ENCODE peak calls at places on chromosome 9, in six cellular contexts. E is K562, L is sigmoid colon, Z is SK-N-SH, N is spleen, Q is breast epithelium. Y is an unnamed sample.
A peak's percentile ranks its signal among the peaks of the same experiment; 100 is the strongest.

GRCh38 chr9:78905387-78905786 is 608.5 kb downstream of the PSAT1 start:
- DNase-seq in E (no peak), N (no peak), Z (no peak), Q (no peak), L (no peak), Y (no peak)

GRCh38 chr9:116855881-116856662 is 169.0 kb downstream of the TRIM32 start:
- DNase-seq in E (no peak), N (no peak), L (no peak), Q (no peak), Z (no peak), Y (peak; percentile 77)

GRCh38 chr9:130143974-130144373 is 28.2 kb upstream of the NCS1 start:
- DNase-seq in Q (no peak), L (peak; percentile 79), E (no peak), Z (no peak), N (no peak), Y (no peak)

GRCh38 chr9:93591301-93591700 is 14.9 kb downstream of the PHF2 start:
- DNase-seq in Z (no peak), L (no peak), E (no peak), Q (no peak), N (no peak), Y (no peak)

GRCh38 chr9:136512651-136513066 is 29.8 kb upstream of the SEC16A start:
- DNase-seq in E (peak; percentile 76), Q (no peak), N (no peak), L (no peak), Z (peak; percentile 89), Y (no peak)

GRCh38 chr9:25677301-25678146 is 720 bp downstream of the TUSC1 start:
- DNase-seq in N (peak; percentile 89), L (peak; percentile 94), Z (peak; percentile 87), E (no peak), Q (peak; percentile 81), Y (peak; percentile 81)

GRCh38 chr9:124665391-124666058 is 105.6 kb downstream of the NR6A1 start:
- DNase-seq in Q (no peak), E (no peak), L (no peak), Z (no peak), N (no peak), Y (no peak)

GRCh38 chr9:121344062-121344696 is 25.9 kb downstream of the STOM start:
- DNase-seq in E (no peak), N (no peak), Z (no peak), Q (no peak), L (no peak), Y (no peak)

GRCh38 chr9:131423171-131423581 is 29.3 kb downstream of the PRRC2B start:
- DNase-seq in E (no peak), Q (peak; percentile 72), N (peak; percentile 64), Z (peak; percentile 84), L (peak; percentile 83), Y (peak; percentile 62)

GRCh38 chr9:35510745-35511428 is 21.0 kb downstream of the RUSC2 start:
- DNase-seq in Q (peak; percentile 73), Z (no peak), E (no peak), L (peak; percentile 94), N (no peak), Y (peak; percentile 32)

GRCh38 chr9:119827126-119827525 is 457.9 kb upstream of the BRINP1 start:
- DNase-seq in Z (no peak), Q (no peak), E (no peak), L (no peak), N (no peak), Y (no peak)

GRCh38 chr9:107049046-107049824 is 186.3 kb downstream of the ZNF462 start:
- DNase-seq in N (no peak), E (no peak), Q (no peak), L (no peak), Z (no peak), Y (no peak)

GRCh38 chr9:69395718-69396117 is 70.7 kb downstream of the ENTREP1 start:
- DNase-seq in L (no peak), Q (peak; percentile 91), Z (no peak), E (no peak), N (no peak), Y (no peak)

GRCh38 chr9:136714096-136714875 is 1.9 kb downstream of the DIPK1B start:
- DNase-seq in E (no peak), N (peak; percentile 86), L (no peak), Z (no peak), Q (no peak), Y (no peak)

GRCh38 chr9:93197670-93198069 is 13.7 kb downstream of the WNK2 start:
- DNase-seq in N (no peak), Q (no peak), E (no peak), Z (no peak), L (no peak), Y (no peak)

DNA sequence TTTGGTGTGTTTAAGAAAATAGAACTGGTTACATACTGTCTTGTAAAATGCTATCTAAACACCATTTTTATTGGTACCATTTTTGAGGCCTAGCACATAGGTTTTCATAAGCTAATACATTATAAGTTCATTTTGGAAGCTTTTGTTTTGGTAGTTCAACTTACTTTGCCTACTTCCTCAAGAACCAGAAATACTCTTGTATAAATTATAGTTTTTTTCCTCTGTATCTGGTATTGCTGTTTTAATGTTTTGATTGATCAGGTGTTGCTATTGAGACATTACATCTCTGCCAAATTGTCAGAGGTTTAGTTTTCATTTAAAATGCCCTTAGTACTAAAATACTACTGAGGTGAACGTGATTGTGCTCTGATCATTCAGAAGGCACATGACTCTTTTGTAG is 90.6 kb upstream of the GRHPR start:
- DNase-seq in Q (no peak), L (no peak), Z (no peak), E (no peak), N (no peak), Y (no peak)
- H3K4me1 ChIP-seq in Q (no peaks in the 10 kb centered on the region), L (no peaks in the 10 kb centered on the region), Z (peaks cover 13% of the 10 kb centered on the region), E (peaks cover 15% of the 10 kb centered on the region), N (no peaks in the 10 kb centered on the region), Y (no peaks in the 10 kb centered on the region)

DNA sequence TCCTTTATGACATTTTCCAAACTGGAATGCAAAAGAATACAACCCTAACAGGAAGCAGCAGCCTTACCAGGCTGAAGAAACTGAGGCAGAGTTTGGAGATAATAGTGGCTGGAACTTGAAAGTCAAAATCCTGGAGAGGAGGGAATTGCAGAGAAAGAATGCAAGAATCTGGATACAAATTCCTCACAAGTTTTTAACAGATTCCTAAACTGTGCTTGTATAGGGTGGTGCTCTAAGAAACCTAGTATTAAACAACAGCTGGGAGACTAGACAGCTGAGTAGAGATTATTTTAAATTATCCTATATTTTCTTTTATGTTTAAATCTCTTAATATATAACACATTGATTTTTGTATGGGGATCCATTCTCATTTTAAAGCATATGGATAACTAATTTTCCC is 30.7 kb downstream of the INVS start:
- DNase-seq in E (no peak), Q (no peak), L (no peak), N (no peak), Z (no peak), Y (no peak)
- H3K4me3 ChIP-seq in E (no peak overlapping the region), Q (no peak overlapping the region), L (no peak overlapping the region), N (no peak overlapping the region), Z (no peak overlapping the region), Y (no peak overlapping the region)

GRCh38 chr9:126468141-126468825 is 141.7 kb downstream of the MVB12B start:
- DNase-seq in Z (no peak), Q (no peak), L (peak; percentile 61), N (peak; percentile 79), E (no peak), Y (no peak)

GRCh38 chr9:126472931-126473330 is 140.8 kb upstream of the LMX1B start:
- DNase-seq in Q (no peak), L (no peak), N (no peak), Z (no peak), E (no peak), Y (no peak)

GRCh38 chr9:126472446-126472845 is 141.3 kb upstream of the LMX1B start:
- DNase-seq in E (no peak), Q (no peak), L (no peak), Z (no peak), N (no peak), Y (no peak)

GRCh38 chr9:126470251-126470993 is 143.3 kb upstream of the LMX1B start:
- DNase-seq in L (no peak), E (no peak), N (peak; percentile 79), Z (no peak), Q (no peak), Y (no peak)

DNA sequence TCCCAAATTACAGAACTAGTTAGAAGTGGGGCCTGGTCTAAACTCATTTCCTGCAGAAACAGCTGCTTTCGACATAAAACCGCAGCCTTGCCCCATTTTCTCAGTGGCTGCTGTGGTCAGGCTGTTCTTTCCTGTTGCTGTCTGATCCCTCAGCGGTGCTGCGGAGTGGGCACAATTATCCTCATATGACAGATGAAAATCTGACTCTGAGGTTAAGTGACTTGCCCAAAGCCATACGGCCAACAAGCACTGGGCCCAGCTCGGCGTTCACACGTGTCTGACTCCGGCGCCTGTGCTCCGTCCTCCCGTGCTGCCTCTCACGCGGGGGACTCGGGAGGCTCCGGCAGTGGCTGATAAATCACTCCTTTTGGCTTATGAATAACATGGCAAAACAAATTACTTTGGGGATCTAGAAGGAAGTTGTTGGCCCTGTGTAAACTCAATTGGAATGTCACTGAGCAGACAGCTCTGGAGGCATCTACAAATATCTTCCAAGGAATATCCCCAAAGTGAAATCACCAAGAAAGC is 142.6 kb upstream of the LMX1B start:
- DNase-seq in E (no peak), N (peak; percentile 91), Z (no peak), L (no peak), Q (peak; percentile 42), Y (no peak)
- TF ChIP-seq POLR2AphosphoS5 in E (no peak), N (peak; percentile 78), Z (no peak), L (no peak), Q (peak; percentile 29), Y (no peak)

DNA sequence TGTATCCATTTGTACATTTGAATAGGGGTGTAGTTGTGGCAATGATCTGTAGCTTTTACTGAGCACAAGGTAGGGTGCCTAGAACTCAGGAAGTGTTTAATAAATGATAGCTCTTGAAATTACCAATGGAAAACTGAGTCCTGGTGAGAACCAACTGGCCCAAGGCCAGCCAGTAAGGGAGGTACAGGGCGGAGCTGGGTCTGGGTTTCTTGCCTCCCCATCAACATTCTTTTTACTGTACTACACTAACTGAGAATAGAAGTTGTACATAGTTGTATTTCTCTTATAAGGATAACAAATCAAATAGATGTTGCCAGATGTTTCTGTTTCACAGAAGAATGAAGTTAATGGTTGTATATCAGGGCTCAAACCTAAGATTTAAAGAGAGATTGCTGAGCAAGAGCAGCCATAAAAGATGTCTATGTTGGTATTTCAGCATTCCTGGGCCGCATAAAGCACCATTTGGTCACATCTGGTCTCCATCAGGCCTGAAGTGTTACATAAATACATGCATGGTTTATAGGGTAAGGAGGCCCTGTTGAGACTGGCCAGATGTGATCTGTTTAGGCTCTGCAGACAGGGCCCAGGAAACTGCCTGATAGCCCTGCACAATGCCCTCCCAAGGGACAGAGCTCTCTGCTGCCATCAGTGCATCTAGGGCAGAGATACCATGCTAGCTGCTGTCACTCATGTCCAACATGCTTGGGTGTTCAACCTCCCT is 210.5 kb downstream of the NXNL2 start:
- DNase-seq in L (peak; percentile 89), Q (no peak), E (no peak), N (peak; percentile 33), Z (peak; percentile 84), Y (no peak)
- H3K4me1 ChIP-seq in L (peaks cover 76% of the 10 kb centered on the region), Q (no peaks in the 10 kb centered on the region), E (peaks cover 17% of the 10 kb centered on the region), N (no peaks in the 10 kb centered on the region), Z (peaks cover 39% of the 10 kb centered on the region), Y (no peaks in the 10 kb centered on the region)

DNA sequence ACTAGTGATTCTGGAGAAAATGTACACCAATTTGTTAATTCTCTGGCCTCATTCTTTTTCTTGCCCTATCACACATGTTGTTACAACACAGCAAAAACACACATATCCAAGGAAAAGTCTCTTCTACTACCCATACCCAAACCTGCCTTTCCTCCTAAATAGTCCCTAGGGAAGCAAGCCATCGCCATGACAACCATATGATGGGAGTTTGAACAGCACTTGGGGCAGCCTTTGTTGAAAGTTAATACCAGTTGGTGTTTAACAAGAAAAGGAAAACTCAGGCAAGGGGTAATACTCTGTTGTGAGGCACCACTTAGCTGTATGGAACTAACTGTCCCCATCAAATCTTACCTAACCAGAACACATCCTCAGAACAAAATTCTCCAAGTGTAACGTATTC is 1.7 kb downstream of the TRPM3 start:
- DNase-seq in Z (no peak), E (no peak), L (no peak), Q (no peak), N (no peak), Y (no peak)
- H3K4me3 ChIP-seq in Z (no peak overlapping the region), E (no peak overlapping the region), L (no peak overlapping the region), Q (no peak overlapping the region), N (no peak overlapping the region), Y (no peak overlapping the region)

GRCh38 chr9:87469833-87470465 is 27.7 kb upstream of the DAPK1 start:
- DNase-seq in L (no peak), E (peak; percentile 39), N (no peak), Q (no peak), Z (no peak), Y (no peak)
- TF ChIP-seq POLR2AphosphoS5 in L (no peak), E (no peak), N (no peak), Q (no peak), Z (no peak), Y (no peak)

Y was measured in prostate gland.